ENCODE peak calls at places on chromosomes 6 and 20, in nine cellular contexts. One of them, this sample, is unnamed.
A peak's percentile ranks its signal among the peaks of the same experiment; 100 is the strongest.

GRCh38 chr6:39003072-39003471 is 45.5 kb upstream of the GLP1R start:
- DNase-seq in stomach: no peak
- DNase-seq in transverse colon: no peak
- DNase-seq in suprapubic skin: no peak
- DNase-seq in sigmoid colon: no peak
- DNase-seq in H1: no peak
- DNase-seq in tibial nerve: no peak
- DNase-seq in A549: no peak
- DNase-seq in K562: peak; percentile 59
- DNase-seq in this sample: no peak

GRCh38 chr6:39818695-39819094 is 26.5 kb downstream of the DAAM2 start:
- DNase-seq in stomach: no peak
- DNase-seq in K562: no peak
- DNase-seq in H1: no peak
- DNase-seq in tibial nerve: no peak
- DNase-seq in sigmoid colon: no peak
- DNase-seq in transverse colon: no peak
- DNase-seq in A549: no peak
- DNase-seq in suprapubic skin: no peak
- DNase-seq in this sample: no peak

GRCh38 chr6:98835149-98836024 is 1.0 kb downstream of the POU3F2 start:
- DNase-seq in A549: peak; percentile 9
- DNase-seq in stomach: no peak
- DNase-seq in sigmoid colon: peak; percentile 55
- DNase-seq in K562: no peak
- DNase-seq in transverse colon: no peak
- DNase-seq in suprapubic skin: peak; percentile 77
- DNase-seq in H1: no peak
- DNase-seq in tibial nerve: no peak
- DNase-seq in this sample: no peak

GRCh38 chr6:43924222-43924702 is 154.3 kb downstream of the VEGFA start:
- DNase-seq in tibial nerve: no peak
- DNase-seq in A549: no peak
- DNase-seq in stomach: peak; percentile 61
- DNase-seq in K562: no peak
- DNase-seq in sigmoid colon: peak; percentile 54
- DNase-seq in H1: no peak
- DNase-seq in transverse colon: no peak
- DNase-seq in suprapubic skin: no peak
- DNase-seq in this sample: no peak

GRCh38 chr6:45036101-45036500 is 292.0 kb upstream of the RUNX2 start:
- DNase-seq in K562: no peak
- DNase-seq in stomach: no peak
- DNase-seq in tibial nerve: no peak
- DNase-seq in transverse colon: no peak
- DNase-seq in sigmoid colon: no peak
- DNase-seq in H1: no peak
- DNase-seq in A549: no peak
- DNase-seq in suprapubic skin: no peak
- DNase-seq in this sample: no peak

GRCh38 chr6:169830876-169831275 is 79.5 kb downstream of the ERMARD start:
- DNase-seq in H1: no peak
- DNase-seq in stomach: no peak
- DNase-seq in K562: no peak
- DNase-seq in suprapubic skin: no peak
- DNase-seq in A549: no peak
- DNase-seq in tibial nerve: no peak
- DNase-seq in transverse colon: no peak
- DNase-seq in sigmoid colon: no peak
- DNase-seq in this sample: no peak

GRCh38 chr20:58893355-58894151 is 41.0 kb downstream of the GNAS start:
- DNase-seq in tibial nerve: no peak
- DNase-seq in A549: no peak
- DNase-seq in stomach: no peak
- DNase-seq in suprapubic skin: no peak
- DNase-seq in K562: no peak
- DNase-seq in H1: no peak
- DNase-seq in transverse colon: no peak
- DNase-seq in sigmoid colon: no peak
- DNase-seq in this sample: no peak

GRCh38 chr6:37928217-37928616 is 108.7 kb downstream of the ZFAND3 start:
- DNase-seq in K562: no peak
- DNase-seq in sigmoid colon: no peak
- DNase-seq in A549: no peak
- DNase-seq in H1: no peak
- DNase-seq in suprapubic skin: no peak
- DNase-seq in tibial nerve: no peak
- DNase-seq in stomach: no peak
- DNase-seq in transverse colon: no peak
- DNase-seq in this sample: no peak

GRCh38 chr6:41894366-41895299 is 542 bp downstream of the USP49 start:
- DNase-seq in H1: no peak
- DNase-seq in transverse colon: peak; percentile 9
- DNase-seq in suprapubic skin: no peak
- DNase-seq in tibial nerve: no peak
- DNase-seq in K562: peak; percentile 31
- DNase-seq in stomach: peak; percentile 27
- DNase-seq in sigmoid colon: no peak
- DNase-seq in A549: no peak
- DNase-seq in this sample: no peak

GRCh38 chr6:87944541-87944954 is 103.1 kb upstream of the SPACA1 start:
- DNase-seq in tibial nerve: peak; percentile 21
- DNase-seq in sigmoid colon: no peak
- DNase-seq in A549: peak; percentile 48
- DNase-seq in H1: no peak
- DNase-seq in K562: peak; percentile 14
- DNase-seq in suprapubic skin: no peak
- DNase-seq in stomach: peak; percentile 31
- DNase-seq in transverse colon: peak; percentile 22
- DNase-seq in this sample: no peak

GRCh38 chr20:58309607-58310290 is at the start of gene RAB22A:
- DNase-seq in suprapubic skin: peak; percentile 87
- DNase-seq in sigmoid colon: peak; percentile 92
- DNase-seq in stomach: peak; percentile 90
- DNase-seq in transverse colon: peak; percentile 89
- DNase-seq in A549: peak; percentile 83
- DNase-seq in K562: peak; percentile 94
- DNase-seq in tibial nerve: peak; percentile 64
- DNase-seq in H1: no peak
- DNase-seq in this sample: peak; percentile 78

GRCh38 chr6:138645976-138646640 is 127.5 kb upstream of the CCDC28A start:
- DNase-seq in transverse colon: no peak
- DNase-seq in sigmoid colon: no peak
- DNase-seq in tibial nerve: no peak
- DNase-seq in suprapubic skin: no peak
- DNase-seq in stomach: no peak
- DNase-seq in A549: no peak
- DNase-seq in K562: no peak
- DNase-seq in H1: no peak
- DNase-seq in this sample: no peak

GRCh38 chr20:46088409-46089075 is 1.2 kb downstream of the NCOA5 start:
- DNase-seq in suprapubic skin: no peak
- DNase-seq in A549: peak; percentile 22
- DNase-seq in tibial nerve: no peak
- DNase-seq in H1: no peak
- DNase-seq in stomach: no peak
- DNase-seq in sigmoid colon: no peak
- DNase-seq in K562: peak; percentile 21
- DNase-seq in transverse colon: no peak
- DNase-seq in this sample: no peak
- H3K27ac ChIP-seq in suprapubic skin: peak overlapping the region; percentile 98
- H3K27ac ChIP-seq in A549: peak overlapping the region; percentile 97
- H3K27ac ChIP-seq in tibial nerve: peak overlapping the region; percentile 98
- H3K27ac ChIP-seq in H1: no peak overlapping the region
- H3K27ac ChIP-seq in stomach: peak overlapping the region; percentile 99
- H3K27ac ChIP-seq in sigmoid colon: peak overlapping the region; percentile 99
- H3K27ac ChIP-seq in K562: peak overlapping the region; percentile 98
- H3K27ac ChIP-seq in transverse colon: peak overlapping the region; percentile 96
- H3K27ac ChIP-seq in this sample: peak overlapping the region; percentile 89

GRCh38 chr6:108559097-108559883 is 1.4 kb upstream of the FOXO3 start:
- DNase-seq in suprapubic skin: peak; percentile 95
- DNase-seq in tibial nerve: peak; percentile 84
- DNase-seq in A549: peak; percentile 72
- DNase-seq in K562: peak; percentile 84
- DNase-seq in sigmoid colon: peak; percentile 98
- DNase-seq in H1: no peak
- DNase-seq in transverse colon: peak; percentile 91
- DNase-seq in stomach: peak; percentile 93
- DNase-seq in this sample: peak; percentile 91
- TF ChIP-seq POLR2A in suprapubic skin: peak; percentile 80
- TF ChIP-seq POLR2A in tibial nerve: peak; percentile 88
- TF ChIP-seq POLR2A in A549: peak; percentile 48
- TF ChIP-seq POLR2A in K562: peak; percentile 51
- TF ChIP-seq POLR2A in sigmoid colon: peak; percentile 34
- TF ChIP-seq POLR2A in H1: no peak
- TF ChIP-seq POLR2A in transverse colon: peak; percentile 87
- TF ChIP-seq POLR2A in stomach: no peak
- TF ChIP-seq POLR2A in this sample: peak; percentile 80

GRCh38 chr6:166465671-166466087 is 82.9 kb upstream of the MPC1 start:
- DNase-seq in A549: peak; percentile 28
- DNase-seq in sigmoid colon: peak; percentile 88
- DNase-seq in transverse colon: peak; percentile 26
- DNase-seq in K562: peak; percentile 58
- DNase-seq in stomach: no peak
- DNase-seq in tibial nerve: no peak
- DNase-seq in suprapubic skin: no peak
- DNase-seq in H1: no peak
- DNase-seq in this sample: no peak
- TF ChIP-seq EP300 in A549: no peak
- TF ChIP-seq EP300 in sigmoid colon: no peak
- TF ChIP-seq EP300 in transverse colon: no peak
- TF ChIP-seq EP300 in K562: no peak
- TF ChIP-seq EP300 in stomach: no peak
- TF ChIP-seq EP300 in tibial nerve: no peak
- TF ChIP-seq EP300 in suprapubic skin: no peak
- TF ChIP-seq EP300 in H1: no peak
- TF ChIP-seq EP300 in this sample: no peak

GRCh38 chr20:2799271-2799670 is 1.2 kb downstream of the CPXM1 start:
- DNase-seq in stomach: no peak
- DNase-seq in tibial nerve: no peak
- DNase-seq in K562: no peak
- DNase-seq in suprapubic skin: no peak
- DNase-seq in sigmoid colon: no peak
- DNase-seq in transverse colon: no peak
- DNase-seq in H1: no peak
- DNase-seq in A549: no peak
- DNase-seq in this sample: no peak

GRCh38 chr20:2800590-2801458 is at the start of gene CPXM1:
- DNase-seq in A549: no peak
- DNase-seq in transverse colon: no peak
- DNase-seq in H1: no peak
- DNase-seq in tibial nerve: no peak
- DNase-seq in K562: peak; percentile 61
- DNase-seq in sigmoid colon: no peak
- DNase-seq in stomach: no peak
- DNase-seq in suprapubic skin: no peak
- DNase-seq in this sample: no peak

GRCh38 chr20:2801459-2801728 is 967 bp upstream of the CPXM1 start:
- DNase-seq in K562: no peak
- DNase-seq in H1: no peak
- DNase-seq in suprapubic skin: no peak
- DNase-seq in A549: no peak
- DNase-seq in sigmoid colon: no peak
- DNase-seq in stomach: no peak
- DNase-seq in tibial nerve: no peak
- DNase-seq in transverse colon: no peak
- DNase-seq in this sample: no peak

GRCh38 chr20:2798814-2799213 is 1.6 kb downstream of the CPXM1 start:
- DNase-seq in suprapubic skin: no peak
- DNase-seq in transverse colon: no peak
- DNase-seq in K562: no peak
- DNase-seq in sigmoid colon: no peak
- DNase-seq in tibial nerve: no peak
- DNase-seq in A549: no peak
- DNase-seq in H1: no peak
- DNase-seq in stomach: no peak
- DNase-seq in this sample: no peak

GRCh38 chr20:2799688-2800589 is 488 bp downstream of the CPXM1 start:
- DNase-seq in tibial nerve: no peak
- DNase-seq in suprapubic skin: no peak
- DNase-seq in A549: no peak
- DNase-seq in stomach: no peak
- DNase-seq in K562: no peak
- DNase-seq in H1: no peak
- DNase-seq in transverse colon: no peak
- DNase-seq in sigmoid colon: no peak
- DNase-seq in this sample: no peak
- H3K27ac ChIP-seq in tibial nerve: no peak overlapping the region
- H3K27ac ChIP-seq in suprapubic skin: no peak overlapping the region
- H3K27ac ChIP-seq in A549: no peak overlapping the region
- H3K27ac ChIP-seq in stomach: no peak overlapping the region
- H3K27ac ChIP-seq in K562: no peak overlapping the region
- H3K27ac ChIP-seq in H1: no peak overlapping the region
- H3K27ac ChIP-seq in transverse colon: no peak overlapping the region
- H3K27ac ChIP-seq in sigmoid colon: no peak overlapping the region
- H3K27ac ChIP-seq in this sample: no peak overlapping the region

This sample was measured in ovary.